ENCODE peak calls at places on chromosomes 2 and 18, in four cellular contexts. K is K562, E is HepG2, J is H1. H is an unnamed sample.

GRCh38 chr2:25257032-25257455 is 84.7 kb downstream of the DNMT3A start:
- DNase-seq in K (no peak), E (no peak), J (no peak), H (no peak)

GRCh38 chr18:39313992-39314391 is 1748.4 kb upstream of the CELF4 start:
- DNase-seq in K (no peak), E (no peak), J (no peak), H (no peak)

GRCh38 chr2:196276421-196276820 is 105.0 kb upstream of the STK17B start:
- DNase-seq in K (no peak), E (peak), J (no peak), H (no peak)

GRCh38 chr2:195649629-195650190 is 7.3 kb upstream of the SLC39A10 start:
- DNase-seq in K (no peak), E (no peak), J (no peak), H (no peak)

GRCh38 chr18:492451-492850 is 8.1 kb downstream of the COLEC12 start:
- DNase-seq in K (no peak), E (no peak), J (no peak), H (no peak)

GRCh38 chr2:1736997-1737480 is 7.3 kb downstream of the PXDN start:
- DNase-seq in K (no peak), E (no peak), J (no peak), H (no peak)

GRCh38 chr2:241878007-241878970 is 8.8 kb downstream of the RTP5 start:
- DNase-seq in K (peak), E (peak), J (peak), H (no peak)

GRCh38 chr2:1866402-1867091 is 122.2 kb upstream of the PXDN start:
- DNase-seq in K (no peak), E (no peak), J (no peak), H (no peak)

GRCh38 chr2:72031346-72032115 is 116.1 kb downstream of the CYP26B1 start:
- DNase-seq in K (no peak), E (no peak), J (peak), H (no peak)

DNA sequence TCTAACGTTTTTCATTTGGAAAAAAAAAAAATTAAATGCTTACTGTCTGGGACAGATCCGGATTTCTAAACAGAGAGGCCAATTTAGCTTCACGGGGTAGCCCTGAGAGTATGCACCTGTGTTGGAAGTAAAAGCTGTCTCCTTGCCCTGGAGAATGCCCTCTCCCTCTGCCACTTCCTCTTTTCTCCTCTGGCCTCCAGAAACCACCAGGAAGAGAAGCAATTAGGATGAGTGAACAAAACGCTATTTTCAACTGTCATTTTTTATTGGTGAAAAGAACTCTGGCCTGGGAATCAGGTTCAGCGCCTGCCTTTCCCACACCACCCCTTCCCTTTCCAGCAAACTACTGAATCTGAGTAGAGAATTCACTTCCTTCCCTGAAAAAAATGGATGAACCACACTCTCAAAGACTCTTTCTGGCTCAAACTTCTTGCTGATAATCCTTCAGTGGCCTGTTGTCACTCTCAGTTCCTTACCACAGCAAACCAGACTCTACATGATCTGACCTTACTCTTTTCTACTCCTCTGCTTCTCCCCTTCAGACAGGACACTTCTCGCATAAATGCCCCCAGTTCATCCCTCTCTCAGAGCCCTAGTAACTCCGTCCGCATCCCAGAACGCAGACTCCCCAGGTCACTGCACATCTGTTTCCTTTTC is 29.8 kb downstream of the KLF7 start:
- DNase-seq in K (no peak), E (no peak), J (no peak), H (no peak)
- H3K27ac ChIP-seq in K (no peak), E (no peak), J (no peak), H (no peak)

DNA sequence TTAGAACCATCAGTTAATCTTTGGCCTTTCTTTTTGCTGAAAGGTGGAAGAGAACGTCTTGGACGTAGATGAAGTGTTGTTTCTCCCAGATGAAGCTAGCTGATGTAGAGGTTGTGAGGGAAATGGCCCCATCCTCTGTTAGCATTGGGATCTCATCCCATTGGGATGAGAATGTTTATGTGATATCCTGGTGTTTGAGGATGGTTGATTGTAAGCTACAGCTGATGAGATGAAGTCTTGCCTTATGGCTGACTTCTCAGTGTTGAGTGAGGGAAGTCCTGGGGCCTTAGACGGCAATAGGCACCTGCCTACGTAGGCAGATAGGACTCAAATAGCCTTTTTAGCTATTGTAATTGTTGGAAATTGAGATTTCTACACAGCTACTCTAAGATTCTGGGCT is 211.3 kb downstream of the MYCN start:
- DNase-seq in K (no peak), E (no peak), J (no peak), H (no peak)
- TF ChIP-seq CBX5 in K (no peak), E (no peak), J (no peak), H (no peak)

GRCh38 chr2:149573760-149574159 is 13.8 kb downstream of the MMADHC start:
- DNase-seq in K (no peak), E (no peak), J (no peak), H (no peak)
- H3K27ac ChIP-seq in K (no peak), E (no peak), J (no peak), H (no peak)

GRCh38 chr2:152548996-152549395 is 168.3 kb downstream of the PRPF40A start:
- DNase-seq in K (no peak), E (no peak), J (no peak), H (no peak)
- TF ChIP-seq CBX5 in K (no peak), E (no peak), J (no peak), H (no peak)

GRCh38 chr2:12903272-12903671 is 186.5 kb downstream of the TRIB2 start:
- DNase-seq in K (no peak), E (no peak), J (no peak), H (no peak)
- H3K27ac ChIP-seq in K (no peak), E (no peak), J (no peak), H (no peak)

H was measured in GM12878.